ENCODE peak calls at places on chromosomes 7 and 10, in seven cellular contexts. T is CD8-positive, alpha-beta memory T cell; K is HEK293T; B is HS-27A; P is CD8-positive, alpha-beta T cell; Y is stimulated activated CD4-positive, alpha-beta T cell treated with anti-CD3 and anti-CD28 coated beads, Interleukin-1b, Interleukin-23, amount 100 ng/mL, for 24 hours; N is WTC11. X is an unnamed sample.

GRCh38 chr7:114086491-114086905 is 167.7 kb upstream of the PPP1R3A start:
- DNase-seq in N (peak), K (peak), B (no peak), Y (no peak), T (no peak), P (no peak), X (peak)

GRCh38 chr7:1897076-1897860 is 227.2 kb downstream of the ELFN1 start:
- DNase-seq in N (no peak), P (no peak), K (no peak), Y (no peak), B (no peak), T (no peak), X (no peak)

GRCh38 chr10:71921319-71922027 is 42.7 kb upstream of the CHST3 start:
- DNase-seq in K (no peak), T (no peak), P (no peak), Y (no peak), B (no peak), N (no peak), X (peak)

GRCh38 chr7:94507962-94508361 is 1.6 kb upstream of the CASD1 start:
- DNase-seq in P (no peak), N (no peak), K (no peak), B (no peak), T (no peak), Y (no peak), X (no peak)

GRCh38 chr7:130154501-130155317 is 50.5 kb downstream of the TMEM209 start:
- DNase-seq in K (peak), B (no peak), P (no peak), Y (no peak), N (peak), T (no peak), X (peak)

GRCh38 chr7:140049339-140050024 is 13.3 kb downstream of the PARP12 start:
- DNase-seq in K (no peak), N (no peak), P (no peak), Y (no peak), B (no peak), T (no peak), X (no peak)

GRCh38 chr7:46168231-46168630 is 247.2 kb upstream of the IGFBP3 start:
- DNase-seq in Y (no peak), B (no peak), P (no peak), K (no peak), N (no peak), T (no peak), X (no peak)

GRCh38 chr7:27179503-27180430 is 5.3 kb downstream of the HOXA11 start:
- DNase-seq in B (no peak), K (peak), T (peak), Y (peak), P (peak), N (peak), X (peak)

GRCh38 chr10:133451346-133451745 is 2.4 kb upstream of the SCART1 start:
- DNase-seq in N (no peak), K (no peak), Y (no peak), B (no peak), T (no peak), P (no peak), X (no peak)

GRCh38 chr7:98211676-98212531 is 665 bp downstream of the BHLHA15 start:
- DNase-seq in Y (no peak), N (peak), T (no peak), B (no peak), P (no peak), K (no peak), X (peak)

GRCh38 chr10:17617031-17617911 is at the start of gene HACD1:
- DNase-seq in K (peak), N (peak), T (peak), P (peak), Y (peak), B (no peak), X (peak)

GRCh38 chr7:141301544-141301943 is 227.7 kb downstream of the TMEM178B start:
- DNase-seq in B (no peak), Y (no peak), P (no peak), T (no peak), N (no peak), K (no peak), X (no peak)

GRCh38 chr10:62805139-62806092 is 896 bp downstream of the ADO start:
- DNase-seq in P (no peak), N (peak), Y (no peak), B (no peak), T (no peak), K (no peak), X (peak)

GRCh38 chr10:78963074-78964034 is 105.4 kb upstream of the ZMIZ1 start:
- DNase-seq in N (no peak), K (no peak), B (no peak), T (no peak), Y (no peak), P (no peak), X (no peak)

GRCh38 chr10:70459061-70459770 is 17.7 kb upstream of the NODAL start:
- DNase-seq in T (no peak), B (no peak), P (no peak), K (peak), N (peak), Y (no peak), X (peak)

GRCh38 chr7:158384746-158385145 is 202.9 kb downstream of the PTPRN2 start:
- DNase-seq in K (no peak), P (no peak), N (no peak), T (no peak), B (no peak), Y (no peak), X (no peak)

GRCh38 chr7:42071372-42072261 is 165.4 kb downstream of the GLI3 start:
- DNase-seq in P (no peak), Y (no peak), K (no peak), B (no peak), N (no peak), T (no peak), X (no peak)

GRCh38 chr7:151709141-151710038 is 167.5 kb downstream of the PRKAG2 start:
- DNase-seq in Y (no peak), N (no peak), T (no peak), P (no peak), K (no peak), B (no peak), X (no peak)

GRCh38 chr7:37110641-37111421 is 337.8 kb downstream of the ELMO1 start:
- DNase-seq in N (no peak), B (no peak), Y (no peak), P (no peak), K (no peak), T (no peak), X (no peak)

GRCh38 chr7:120856621-120857352 is 1.2 kb downstream of the TSPAN12 start:
- DNase-seq in K (peak), Y (no peak), P (no peak), N (peak), B (no peak), T (no peak), X (peak)

GRCh38 chr7:92880212-92881090 is 44.1 kb upstream of the CDK6 start:
- DNase-seq in N (peak), P (no peak), Y (no peak), T (no peak), B (no peak), K (no peak), X (peak)

GRCh38 chr10:22713853-22714523 is 390 bp downstream of the PIP4K2A start:
- DNase-seq in B (no peak), N (peak), P (peak), Y (peak), K (no peak), T (peak), X (peak)

X was measured in ELF-1.